ENCODE peak calls at places on chromosome X, in nine cellular contexts. D is CD4-positive, alpha-beta T cell; I is endodermal cell; O is tibial artery; V is lower leg skin; Y is upper lobe of right lung; W is heart left ventricle; C is GM20000; Z is A549. B is an unnamed sample.

GRCh38 chrX:11648705-11649519 is 16.8 kb downstream of the ARHGAP6 start:
- DNase-seq in D (no peak), I (no peak), O (no peak), V (no peak), Y (no peak), W (no peak), C (no peak), Z (no peak), B (no peak)

GRCh38 chrX:41875142-41875541 is 48.2 kb downstream of the CASK start:
- DNase-seq in D (no peak), I (no peak), O (no peak), V (no peak), Y (no peak), W (no peak), C (no peak), Z (no peak), B (no peak)

GRCh38 chrX:16786791-16787735 is 797 bp downstream of the TXLNG start:
- DNase-seq in D (peak; percentile 21), I (peak; percentile 71), O (peak; percentile 61), V (no peak), Y (peak; percentile 69), W (no peak), C (peak; percentile 46), Z (no peak), B (no peak)

GRCh38 chrX:130741584-130741983 is 161.4 kb downstream of the ENOX2 start:
- DNase-seq in D (no peak), I (no peak), O (no peak), V (no peak), Y (no peak), W (no peak), C (no peak), Z (no peak), B (no peak)

GRCh38 chrX:154602226-154602625 is 16.9 kb downstream of the CTAG1B start:
- DNase-seq in D (no peak), I (no peak), O (no peak), V (no peak), Y (no peak), W (no peak), C (no peak), Z (no peak), B (peak; percentile 70)

GRCh38 chrX:17500145-17500579 is 125.2 kb downstream of the NHS start:
- DNase-seq in D (no peak), I (no peak), O (no peak), V (no peak), Y (no peak), W (no peak), C (no peak), Z (peak; percentile 92), B (no peak)

GRCh38 chrX:71652405-71652804 is 14.9 kb upstream of the LOC101059915 start:
- DNase-seq in D (peak; percentile 30), I (peak; percentile 76), O (no peak), V (no peak), Y (no peak), W (no peak), C (peak; percentile 46), Z (peak; percentile 61), B (no peak)

GRCh38 chrX:39961441-39961840 is 136.3 kb downstream of the BCOR start:
- DNase-seq in D (no peak), I (no peak), O (no peak), V (no peak), Y (no peak), W (no peak), C (no peak), Z (no peak), B (no peak)

GRCh38 chrX:49191033-49191871 is 5.1 kb upstream of the PRICKLE3 start:
- DNase-seq in D (peak; percentile 74), I (peak; percentile 95), O (peak; percentile 96), V (peak; percentile 93), Y (peak; percentile 93), W (peak; percentile 94), C (peak; percentile 90), Z (peak; percentile 100), B (peak; percentile 95)

GRCh38 chrX:121165930-121166359 is 118.5 kb downstream of the GLUD2 start:
- DNase-seq in D (no peak), I (no peak), O (no peak), V (no peak), Y (no peak), W (no peak), C (no peak), Z (no peak), B (no peak)

GRCh38 chrX:31392541-31392940 is 320.7 kb upstream of the FTHL17 start:
- DNase-seq in D (no peak), I (no peak), O (no peak), V (no peak), Y (no peak), W (no peak), C (no peak), Z (no peak), B (no peak)

GRCh38 chrX:151679798-151680427 is 15.3 kb upstream of the PRRG3 start:
- DNase-seq in D (no peak), I (no peak), O (no peak), V (no peak), Y (no peak), W (no peak), C (no peak), Z (no peak), B (no peak)

GRCh38 chrX:1165535-1166196 is 46.8 kb downstream of the CRLF2 start:
- DNase-seq in D (no peak), I (peak; percentile 59), O (peak; percentile 50), V (no peak), Y (no peak), W (no peak), C (peak; percentile 34), Z (peak; percentile 84), B (peak; percentile 78)

GRCh38 chrX:63657821-63658220 is 127.2 kb downstream of the ARHGEF9 start:
- DNase-seq in D (no peak), I (no peak), O (peak; percentile 88), V (peak; percentile 26), Y (peak; percentile 81), W (peak; percentile 47), C (no peak), Z (peak; percentile 0), B (no peak)

GRCh38 chrX:1481636-1482529 is 29.2 kb upstream of the ASMTL start:
- DNase-seq in D (peak; percentile 56), I (peak; percentile 84), O (peak; percentile 76), V (peak; percentile 64), Y (peak; percentile 71), W (peak; percentile 68), C (peak; percentile 69), Z (peak; percentile 87), B (peak; percentile 87)

GRCh38 chrX:74514384-74514783 is 93.1 kb downstream of the SLC16A2 start:
- DNase-seq in D (no peak), I (peak; percentile 70), O (no peak), V (no peak), Y (no peak), W (no peak), C (no peak), Z (no peak), B (peak; percentile 62)

GRCh38 chrX:102863735-102864134 is 73.3 kb upstream of the RAB40AL start:
- DNase-seq in D (peak; percentile 76), I (peak; percentile 95), O (peak; percentile 86), V (peak; percentile 69), Y (peak; percentile 83), W (peak; percentile 62), C (peak; percentile 47), Z (peak; percentile 80), B (peak; percentile 91)
- TF ChIP-seq CTCF in D (peak; percentile 79), I (peak; percentile 87), O (peak; percentile 74), V (no peak), Y (peak; percentile 87), W (peak; percentile 86), C (peak; percentile 41), Z (peak; percentile 65), B (peak; percentile 79)

DNA sequence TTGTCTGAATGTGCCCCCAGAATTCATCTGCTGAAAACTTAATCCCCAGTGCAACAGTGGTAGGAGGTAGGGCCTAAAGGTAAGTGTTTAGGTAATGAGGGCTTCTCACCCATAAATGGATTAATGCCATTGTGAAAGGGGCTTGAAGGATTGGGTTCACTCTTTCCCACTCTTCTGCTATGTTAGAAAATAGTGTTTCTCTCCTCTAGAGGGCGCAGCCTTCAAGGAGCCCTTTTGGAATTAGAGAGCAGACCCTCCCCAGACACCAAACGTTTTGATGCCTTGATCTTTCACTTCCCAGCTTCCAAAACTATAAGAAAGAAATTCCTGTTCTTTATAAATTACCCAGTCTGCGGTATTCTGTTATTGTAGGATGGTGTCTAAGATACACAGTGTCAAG is 706.4 kb downstream of the SMARCA1 start:
- DNase-seq in D (no peak), I (peak; percentile 40), O (no peak), V (no peak), Y (no peak), W (no peak), C (no peak), Z (no peak), B (no peak)
- TF ChIP-seq CTCF in D (no peak), I (peak; percentile 89), O (no peak), V (no peak), Y (peak; percentile 26), W (peak; percentile 37), C (peak; percentile 2), Z (peak; percentile 26), B (peak; percentile 29)

GRCh38 chrX:20947411-20947912 is 426.8 kb upstream of the CNKSR2 start:
- DNase-seq in D (no peak), I (peak; percentile 45), O (no peak), V (no peak), Y (no peak), W (no peak), C (no peak), Z (no peak), B (no peak)

GRCh38 chrX:20952180-20952579 is 422.0 kb upstream of the CNKSR2 start:
- DNase-seq in D (no peak), I (no peak), O (no peak), V (no peak), Y (no peak), W (no peak), C (no peak), Z (no peak), B (no peak)

GRCh38 chrX:20954014-20954413 is 420.2 kb upstream of the CNKSR2 start:
- DNase-seq in D (no peak), I (no peak), O (no peak), V (no peak), Y (no peak), W (no peak), C (no peak), Z (no peak), B (no peak)

DNA sequence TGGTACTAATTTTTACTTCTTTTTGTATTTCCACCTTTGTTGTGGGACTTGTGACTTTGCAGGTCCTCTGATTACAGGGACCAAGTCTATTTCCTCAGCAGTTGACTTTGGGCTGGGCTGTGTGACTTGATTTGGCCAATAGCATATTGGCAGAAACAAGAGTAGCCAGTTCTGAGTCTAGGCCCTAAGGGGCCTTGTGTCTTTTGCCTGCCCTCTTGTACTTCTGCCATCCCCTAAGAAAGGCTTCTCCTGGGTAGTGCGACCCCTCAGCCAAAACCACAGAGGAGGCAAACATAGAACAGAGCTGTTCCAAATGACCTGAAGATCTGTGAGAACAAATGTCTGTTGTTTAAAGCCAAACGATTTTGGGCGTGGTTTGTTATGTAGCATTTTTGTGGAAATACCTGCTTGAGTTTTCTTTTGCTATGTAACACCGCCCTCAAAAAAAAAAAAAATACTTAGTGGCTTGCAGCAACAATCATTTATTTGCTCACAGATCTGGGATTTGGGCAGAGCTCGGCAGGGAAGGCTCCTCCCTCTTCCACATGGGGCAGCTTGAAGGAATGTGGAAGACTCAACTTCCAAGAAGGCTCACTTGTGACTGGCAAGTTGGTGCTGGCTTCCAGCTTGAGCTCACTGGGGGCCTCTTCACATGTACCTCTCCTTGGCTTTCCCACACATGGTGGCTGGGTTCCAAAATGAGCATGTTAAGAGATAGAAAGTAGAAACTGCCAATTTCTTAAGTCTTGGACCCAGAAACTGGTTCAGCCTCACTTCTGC is 423.0 kb upstream of the CNKSR2 start:
- DNase-seq in D (no peak), I (no peak), O (no peak), V (no peak), Y (no peak), W (no peak), C (no peak), Z (no peak), B (no peak)
- TF ChIP-seq CTCF in D (no peak), I (no peak), O (no peak), V (no peak), Y (no peak), W (no peak), C (no peak), Z (no peak), B (no peak)

GRCh38 chrX:53171356-53171755 is 53.7 kb downstream of the KDM5C start:
- DNase-seq in D (no peak), I (no peak), O (no peak), V (no peak), Y (no peak), W (no peak), C (no peak), Z (no peak), B (no peak)
- TF ChIP-seq CTCF in D (no peak), I (peak; percentile 55), O (no peak), V (no peak), Y (no peak), W (no peak), C (no peak), Z (no peak), B (no peak)